ENCODE peak calls at places on chromosomes 16 and 17, in nine cellular contexts. One of them, this sample, is unnamed.
A peak's percentile ranks its signal among the peaks of the same experiment; 100 is the strongest.

GRCh38 chr16:2486645-2487516 is 12.0 kb downstream of the TBC1D24 start:
- DNase-seq in CD4-positive, alpha-beta T cell: peak; percentile 78
- DNase-seq in AG09319: no peak
- DNase-seq in SW 1271: no peak
- DNase-seq in activated T-helper 1 cell treated with anti-CD3 and anti-CD28 coated beads, Interleukin-2, amount 50 U/mL, for 16 hours: peak; percentile 51
- DNase-seq in tibial nerve: peak; percentile 45
- DNase-seq in activated naive CD4-positive, alpha-beta T cell treated with anti-CD3 and anti-CD28 coated beads for 36 hours: peak; percentile 94
- DNase-seq in stimulated activated CD8-positive, alpha-beta memory T cell treated with anti-CD3 and anti-CD28 coated beads, Interleukin-7, amount 100 ng/mL, for 24 hours: peak; percentile 53
- DNase-seq in adipocyte: no peak
- DNase-seq in this sample: peak; percentile 71

GRCh38 chr16:50400967-50401348 is 32.2 kb upstream of the BRD7 start:
- DNase-seq in activated naive CD4-positive, alpha-beta T cell treated with anti-CD3 and anti-CD28 coated beads for 36 hours: no peak
- DNase-seq in adipocyte: no peak
- DNase-seq in CD4-positive, alpha-beta T cell: no peak
- DNase-seq in tibial nerve: no peak
- DNase-seq in SW 1271: no peak
- DNase-seq in stimulated activated CD8-positive, alpha-beta memory T cell treated with anti-CD3 and anti-CD28 coated beads, Interleukin-7, amount 100 ng/mL, for 24 hours: no peak
- DNase-seq in activated T-helper 1 cell treated with anti-CD3 and anti-CD28 coated beads, Interleukin-2, amount 50 U/mL, for 16 hours: no peak
- DNase-seq in AG09319: no peak
- DNase-seq in this sample: no peak

GRCh38 chr17:34987232-34987631 is 6.9 kb downstream of the LIG3 start:
- DNase-seq in tibial nerve: no peak
- DNase-seq in activated naive CD4-positive, alpha-beta T cell treated with anti-CD3 and anti-CD28 coated beads for 36 hours: no peak
- DNase-seq in CD4-positive, alpha-beta T cell: no peak
- DNase-seq in adipocyte: no peak
- DNase-seq in activated T-helper 1 cell treated with anti-CD3 and anti-CD28 coated beads, Interleukin-2, amount 50 U/mL, for 16 hours: no peak
- DNase-seq in stimulated activated CD8-positive, alpha-beta memory T cell treated with anti-CD3 and anti-CD28 coated beads, Interleukin-7, amount 100 ng/mL, for 24 hours: no peak
- DNase-seq in SW 1271: no peak
- DNase-seq in AG09319: no peak
- DNase-seq in this sample: no peak

GRCh38 chr17:57963149-57963511 is 7.9 kb upstream of the CUEDC1 start:
- DNase-seq in tibial nerve: no peak
- DNase-seq in activated naive CD4-positive, alpha-beta T cell treated with anti-CD3 and anti-CD28 coated beads for 36 hours: no peak
- DNase-seq in adipocyte: no peak
- DNase-seq in stimulated activated CD8-positive, alpha-beta memory T cell treated with anti-CD3 and anti-CD28 coated beads, Interleukin-7, amount 100 ng/mL, for 24 hours: no peak
- DNase-seq in activated T-helper 1 cell treated with anti-CD3 and anti-CD28 coated beads, Interleukin-2, amount 50 U/mL, for 16 hours: no peak
- DNase-seq in CD4-positive, alpha-beta T cell: no peak
- DNase-seq in SW 1271: no peak
- DNase-seq in AG09319: no peak
- DNase-seq in this sample: no peak

GRCh38 chr17:81991684-81992513 is 14.5 kb downstream of the ASPSCR1 start:
- DNase-seq in activated T-helper 1 cell treated with anti-CD3 and anti-CD28 coated beads, Interleukin-2, amount 50 U/mL, for 16 hours: no peak
- DNase-seq in activated naive CD4-positive, alpha-beta T cell treated with anti-CD3 and anti-CD28 coated beads for 36 hours: no peak
- DNase-seq in stimulated activated CD8-positive, alpha-beta memory T cell treated with anti-CD3 and anti-CD28 coated beads, Interleukin-7, amount 100 ng/mL, for 24 hours: no peak
- DNase-seq in tibial nerve: peak; percentile 41
- DNase-seq in adipocyte: peak; percentile 82
- DNase-seq in AG09319: no peak
- DNase-seq in SW 1271: no peak
- DNase-seq in CD4-positive, alpha-beta T cell: no peak
- DNase-seq in this sample: no peak

GRCh38 chr16:10641953-10642949 is 52.5 kb downstream of the TEKT5 start:
- DNase-seq in activated T-helper 1 cell treated with anti-CD3 and anti-CD28 coated beads, Interleukin-2, amount 50 U/mL, for 16 hours: no peak
- DNase-seq in AG09319: no peak
- DNase-seq in tibial nerve: no peak
- DNase-seq in CD4-positive, alpha-beta T cell: no peak
- DNase-seq in stimulated activated CD8-positive, alpha-beta memory T cell treated with anti-CD3 and anti-CD28 coated beads, Interleukin-7, amount 100 ng/mL, for 24 hours: no peak
- DNase-seq in adipocyte: no peak
- DNase-seq in activated naive CD4-positive, alpha-beta T cell treated with anti-CD3 and anti-CD28 coated beads for 36 hours: no peak
- DNase-seq in SW 1271: no peak
- DNase-seq in this sample: no peak

GRCh38 chr17:7355053-7355452 is at the start of gene TMEM95:
- DNase-seq in activated naive CD4-positive, alpha-beta T cell treated with anti-CD3 and anti-CD28 coated beads for 36 hours: no peak
- DNase-seq in adipocyte: peak; percentile 49
- DNase-seq in AG09319: no peak
- DNase-seq in tibial nerve: peak; percentile 47
- DNase-seq in CD4-positive, alpha-beta T cell: no peak
- DNase-seq in stimulated activated CD8-positive, alpha-beta memory T cell treated with anti-CD3 and anti-CD28 coated beads, Interleukin-7, amount 100 ng/mL, for 24 hours: no peak
- DNase-seq in SW 1271: no peak
- DNase-seq in activated T-helper 1 cell treated with anti-CD3 and anti-CD28 coated beads, Interleukin-2, amount 50 U/mL, for 16 hours: no peak
- DNase-seq in this sample: no peak

GRCh38 chr16:88705746-88706287 is 391 bp downstream of the RNF166 start:
- DNase-seq in activated naive CD4-positive, alpha-beta T cell treated with anti-CD3 and anti-CD28 coated beads for 36 hours: peak; percentile 25
- DNase-seq in AG09319: no peak
- DNase-seq in activated T-helper 1 cell treated with anti-CD3 and anti-CD28 coated beads, Interleukin-2, amount 50 U/mL, for 16 hours: no peak
- DNase-seq in tibial nerve: no peak
- DNase-seq in CD4-positive, alpha-beta T cell: peak; percentile 22
- DNase-seq in stimulated activated CD8-positive, alpha-beta memory T cell treated with anti-CD3 and anti-CD28 coated beads, Interleukin-7, amount 100 ng/mL, for 24 hours: no peak
- DNase-seq in adipocyte: peak; percentile 53
- DNase-seq in SW 1271: no peak
- DNase-seq in this sample: no peak

GRCh38 chr17:41614098-41614497 is 1.5 kb upstream of the KRT16 start:
- DNase-seq in AG09319: no peak
- DNase-seq in CD4-positive, alpha-beta T cell: no peak
- DNase-seq in activated naive CD4-positive, alpha-beta T cell treated with anti-CD3 and anti-CD28 coated beads for 36 hours: no peak
- DNase-seq in adipocyte: no peak
- DNase-seq in activated T-helper 1 cell treated with anti-CD3 and anti-CD28 coated beads, Interleukin-2, amount 50 U/mL, for 16 hours: no peak
- DNase-seq in tibial nerve: no peak
- DNase-seq in stimulated activated CD8-positive, alpha-beta memory T cell treated with anti-CD3 and anti-CD28 coated beads, Interleukin-7, amount 100 ng/mL, for 24 hours: no peak
- DNase-seq in SW 1271: no peak
- DNase-seq in this sample: no peak

GRCh38 chr17:73288534-73289302 is 23.1 kb downstream of the CDC42EP4 start:
- DNase-seq in activated naive CD4-positive, alpha-beta T cell treated with anti-CD3 and anti-CD28 coated beads for 36 hours: no peak
- DNase-seq in tibial nerve: peak; percentile 46
- DNase-seq in stimulated activated CD8-positive, alpha-beta memory T cell treated with anti-CD3 and anti-CD28 coated beads, Interleukin-7, amount 100 ng/mL, for 24 hours: no peak
- DNase-seq in CD4-positive, alpha-beta T cell: no peak
- DNase-seq in activated T-helper 1 cell treated with anti-CD3 and anti-CD28 coated beads, Interleukin-2, amount 50 U/mL, for 16 hours: no peak
- DNase-seq in SW 1271: no peak
- DNase-seq in AG09319: no peak
- DNase-seq in adipocyte: no peak
- DNase-seq in this sample: no peak

GRCh38 chr17:60170835-60171752 is 21.3 kb downstream of the CA4 start:
- DNase-seq in adipocyte: no peak
- DNase-seq in activated T-helper 1 cell treated with anti-CD3 and anti-CD28 coated beads, Interleukin-2, amount 50 U/mL, for 16 hours: no peak
- DNase-seq in stimulated activated CD8-positive, alpha-beta memory T cell treated with anti-CD3 and anti-CD28 coated beads, Interleukin-7, amount 100 ng/mL, for 24 hours: no peak
- DNase-seq in AG09319: no peak
- DNase-seq in SW 1271: no peak
- DNase-seq in activated naive CD4-positive, alpha-beta T cell treated with anti-CD3 and anti-CD28 coated beads for 36 hours: no peak
- DNase-seq in CD4-positive, alpha-beta T cell: no peak
- DNase-seq in tibial nerve: no peak
- DNase-seq in this sample: no peak

GRCh38 chr16:77298638-77299360 is 99.6 kb downstream of the SYCE1L start:
- DNase-seq in CD4-positive, alpha-beta T cell: no peak
- DNase-seq in adipocyte: peak; percentile 59
- DNase-seq in activated naive CD4-positive, alpha-beta T cell treated with anti-CD3 and anti-CD28 coated beads for 36 hours: no peak
- DNase-seq in tibial nerve: no peak
- DNase-seq in stimulated activated CD8-positive, alpha-beta memory T cell treated with anti-CD3 and anti-CD28 coated beads, Interleukin-7, amount 100 ng/mL, for 24 hours: no peak
- DNase-seq in activated T-helper 1 cell treated with anti-CD3 and anti-CD28 coated beads, Interleukin-2, amount 50 U/mL, for 16 hours: no peak
- DNase-seq in AG09319: peak; percentile 68
- DNase-seq in SW 1271: peak; percentile 97
- DNase-seq in this sample: no peak

GRCh38 chr17:42403150-42403549 is 14.9 kb upstream of the STAT3 start:
- DNase-seq in activated T-helper 1 cell treated with anti-CD3 and anti-CD28 coated beads, Interleukin-2, amount 50 U/mL, for 16 hours: no peak
- DNase-seq in CD4-positive, alpha-beta T cell: peak; percentile 27
- DNase-seq in activated naive CD4-positive, alpha-beta T cell treated with anti-CD3 and anti-CD28 coated beads for 36 hours: peak; percentile 87
- DNase-seq in tibial nerve: no peak
- DNase-seq in stimulated activated CD8-positive, alpha-beta memory T cell treated with anti-CD3 and anti-CD28 coated beads, Interleukin-7, amount 100 ng/mL, for 24 hours: no peak
- DNase-seq in SW 1271: no peak
- DNase-seq in adipocyte: no peak
- DNase-seq in AG09319: no peak
- DNase-seq in this sample: no peak

GRCh38 chr16:70478912-70479341 is 24.5 kb downstream of the FCSK start:
- DNase-seq in SW 1271: no peak
- DNase-seq in CD4-positive, alpha-beta T cell: no peak
- DNase-seq in tibial nerve: no peak
- DNase-seq in adipocyte: no peak
- DNase-seq in AG09319: no peak
- DNase-seq in activated naive CD4-positive, alpha-beta T cell treated with anti-CD3 and anti-CD28 coated beads for 36 hours: no peak
- DNase-seq in stimulated activated CD8-positive, alpha-beta memory T cell treated with anti-CD3 and anti-CD28 coated beads, Interleukin-7, amount 100 ng/mL, for 24 hours: no peak
- DNase-seq in activated T-helper 1 cell treated with anti-CD3 and anti-CD28 coated beads, Interleukin-2, amount 50 U/mL, for 16 hours: no peak
- DNase-seq in this sample: no peak

GRCh38 chr16:66934138-66934838 is at the start of gene CIAO2B:
- DNase-seq in stimulated activated CD8-positive, alpha-beta memory T cell treated with anti-CD3 and anti-CD28 coated beads, Interleukin-7, amount 100 ng/mL, for 24 hours: peak; percentile 81
- DNase-seq in AG09319: peak; percentile 44
- DNase-seq in CD4-positive, alpha-beta T cell: peak; percentile 90
- DNase-seq in activated naive CD4-positive, alpha-beta T cell treated with anti-CD3 and anti-CD28 coated beads for 36 hours: peak; percentile 90
- DNase-seq in tibial nerve: peak; percentile 80
- DNase-seq in activated T-helper 1 cell treated with anti-CD3 and anti-CD28 coated beads, Interleukin-2, amount 50 U/mL, for 16 hours: peak; percentile 79
- DNase-seq in adipocyte: peak; percentile 95
- DNase-seq in SW 1271: peak; percentile 80
- DNase-seq in this sample: peak; percentile 86

GRCh38 chr16:51522902-51523301 is 371.8 kb upstream of the SALL1 start:
- DNase-seq in stimulated activated CD8-positive, alpha-beta memory T cell treated with anti-CD3 and anti-CD28 coated beads, Interleukin-7, amount 100 ng/mL, for 24 hours: no peak
- DNase-seq in tibial nerve: no peak
- DNase-seq in adipocyte: no peak
- DNase-seq in SW 1271: no peak
- DNase-seq in AG09319: no peak
- DNase-seq in activated T-helper 1 cell treated with anti-CD3 and anti-CD28 coated beads, Interleukin-2, amount 50 U/mL, for 16 hours: no peak
- DNase-seq in CD4-positive, alpha-beta T cell: no peak
- DNase-seq in activated naive CD4-positive, alpha-beta T cell treated with anti-CD3 and anti-CD28 coated beads for 36 hours: no peak
- DNase-seq in this sample: no peak

GRCh38 chr17:69046130-69046807 is 14.5 kb downstream of the ABCA9 start:
- DNase-seq in activated T-helper 1 cell treated with anti-CD3 and anti-CD28 coated beads, Interleukin-2, amount 50 U/mL, for 16 hours: no peak
- DNase-seq in stimulated activated CD8-positive, alpha-beta memory T cell treated with anti-CD3 and anti-CD28 coated beads, Interleukin-7, amount 100 ng/mL, for 24 hours: no peak
- DNase-seq in SW 1271: no peak
- DNase-seq in CD4-positive, alpha-beta T cell: no peak
- DNase-seq in tibial nerve: no peak
- DNase-seq in adipocyte: no peak
- DNase-seq in AG09319: no peak
- DNase-seq in activated naive CD4-positive, alpha-beta T cell treated with anti-CD3 and anti-CD28 coated beads for 36 hours: no peak
- DNase-seq in this sample: no peak

GRCh38 chr17:75754378-75755204 is 10.4 kb downstream of the GALK1 start:
- DNase-seq in CD4-positive, alpha-beta T cell: no peak
- DNase-seq in SW 1271: no peak
- DNase-seq in activated T-helper 1 cell treated with anti-CD3 and anti-CD28 coated beads, Interleukin-2, amount 50 U/mL, for 16 hours: no peak
- DNase-seq in adipocyte: no peak
- DNase-seq in tibial nerve: no peak
- DNase-seq in activated naive CD4-positive, alpha-beta T cell treated with anti-CD3 and anti-CD28 coated beads for 36 hours: no peak
- DNase-seq in stimulated activated CD8-positive, alpha-beta memory T cell treated with anti-CD3 and anti-CD28 coated beads, Interleukin-7, amount 100 ng/mL, for 24 hours: no peak
- DNase-seq in AG09319: no peak
- DNase-seq in this sample: no peak

GRCh38 chr17:75463612-75464011 is 7.2 kb downstream of the TMEM94 start:
- DNase-seq in adipocyte: no peak
- DNase-seq in stimulated activated CD8-positive, alpha-beta memory T cell treated with anti-CD3 and anti-CD28 coated beads, Interleukin-7, amount 100 ng/mL, for 24 hours: no peak
- DNase-seq in SW 1271: no peak
- DNase-seq in AG09319: no peak
- DNase-seq in tibial nerve: no peak
- DNase-seq in CD4-positive, alpha-beta T cell: no peak
- DNase-seq in activated naive CD4-positive, alpha-beta T cell treated with anti-CD3 and anti-CD28 coated beads for 36 hours: no peak
- DNase-seq in activated T-helper 1 cell treated with anti-CD3 and anti-CD28 coated beads, Interleukin-2, amount 50 U/mL, for 16 hours: no peak
- DNase-seq in this sample: no peak

GRCh38 chr17:76700290-76700626 is 10.5 kb downstream of the MXRA7 start:
- DNase-seq in adipocyte: no peak
- DNase-seq in SW 1271: no peak
- DNase-seq in stimulated activated CD8-positive, alpha-beta memory T cell treated with anti-CD3 and anti-CD28 coated beads, Interleukin-7, amount 100 ng/mL, for 24 hours: no peak
- DNase-seq in activated T-helper 1 cell treated with anti-CD3 and anti-CD28 coated beads, Interleukin-2, amount 50 U/mL, for 16 hours: no peak
- DNase-seq in AG09319: no peak
- DNase-seq in tibial nerve: no peak
- DNase-seq in activated naive CD4-positive, alpha-beta T cell treated with anti-CD3 and anti-CD28 coated beads for 36 hours: no peak
- DNase-seq in CD4-positive, alpha-beta T cell: no peak
- DNase-seq in this sample: no peak

GRCh38 chr16:17556276-17557052 is 85.7 kb upstream of the XYLT1 start:
- DNase-seq in activated T-helper 1 cell treated with anti-CD3 and anti-CD28 coated beads, Interleukin-2, amount 50 U/mL, for 16 hours: no peak
- DNase-seq in activated naive CD4-positive, alpha-beta T cell treated with anti-CD3 and anti-CD28 coated beads for 36 hours: peak; percentile 8
- DNase-seq in CD4-positive, alpha-beta T cell: no peak
- DNase-seq in SW 1271: peak; percentile 5
- DNase-seq in tibial nerve: no peak
- DNase-seq in AG09319: no peak
- DNase-seq in stimulated activated CD8-positive, alpha-beta memory T cell treated with anti-CD3 and anti-CD28 coated beads, Interleukin-7, amount 100 ng/mL, for 24 hours: no peak
- DNase-seq in adipocyte: peak; percentile 50
- DNase-seq in this sample: no peak

GRCh38 chr17:43900858-43901754 is 6.2 kb downstream of the MPP2 start:
- DNase-seq in activated naive CD4-positive, alpha-beta T cell treated with anti-CD3 and anti-CD28 coated beads for 36 hours: no peak
- DNase-seq in AG09319: no peak
- DNase-seq in SW 1271: peak; percentile 35
- DNase-seq in activated T-helper 1 cell treated with anti-CD3 and anti-CD28 coated beads, Interleukin-2, amount 50 U/mL, for 16 hours: no peak
- DNase-seq in stimulated activated CD8-positive, alpha-beta memory T cell treated with anti-CD3 and anti-CD28 coated beads, Interleukin-7, amount 100 ng/mL, for 24 hours: no peak
- DNase-seq in CD4-positive, alpha-beta T cell: no peak
- DNase-seq in tibial nerve: no peak
- DNase-seq in adipocyte: no peak
- DNase-seq in this sample: no peak

GRCh38 chr16:29972992-29973383 is 680 bp upstream of the TAOK2 start:
- DNase-seq in activated T-helper 1 cell treated with anti-CD3 and anti-CD28 coated beads, Interleukin-2, amount 50 U/mL, for 16 hours: no peak
- DNase-seq in CD4-positive, alpha-beta T cell: no peak
- DNase-seq in adipocyte: no peak
- DNase-seq in AG09319: no peak
- DNase-seq in tibial nerve: no peak
- DNase-seq in activated naive CD4-positive, alpha-beta T cell treated with anti-CD3 and anti-CD28 coated beads for 36 hours: no peak
- DNase-seq in SW 1271: no peak
- DNase-seq in stimulated activated CD8-positive, alpha-beta memory T cell treated with anti-CD3 and anti-CD28 coated beads, Interleukin-7, amount 100 ng/mL, for 24 hours: no peak
- DNase-seq in this sample: no peak

GRCh38 chr16:10976663-10977062 is 32.3 kb downstream of the CLEC16A start:
- DNase-seq in activated T-helper 1 cell treated with anti-CD3 and anti-CD28 coated beads, Interleukin-2, amount 50 U/mL, for 16 hours: no peak
- DNase-seq in CD4-positive, alpha-beta T cell: no peak
- DNase-seq in adipocyte: no peak
- DNase-seq in SW 1271: no peak
- DNase-seq in activated naive CD4-positive, alpha-beta T cell treated with anti-CD3 and anti-CD28 coated beads for 36 hours: no peak
- DNase-seq in tibial nerve: no peak
- DNase-seq in stimulated activated CD8-positive, alpha-beta memory T cell treated with anti-CD3 and anti-CD28 coated beads, Interleukin-7, amount 100 ng/mL, for 24 hours: no peak
- DNase-seq in AG09319: no peak
- DNase-seq in this sample: no peak

GRCh38 chr16:81264386-81264785 is 25.9 kb downstream of the BCO1 start:
- DNase-seq in activated T-helper 1 cell treated with anti-CD3 and anti-CD28 coated beads, Interleukin-2, amount 50 U/mL, for 16 hours: no peak
- DNase-seq in activated naive CD4-positive, alpha-beta T cell treated with anti-CD3 and anti-CD28 coated beads for 36 hours: no peak
- DNase-seq in AG09319: no peak
- DNase-seq in SW 1271: no peak
- DNase-seq in tibial nerve: no peak
- DNase-seq in CD4-positive, alpha-beta T cell: no peak
- DNase-seq in stimulated activated CD8-positive, alpha-beta memory T cell treated with anti-CD3 and anti-CD28 coated beads, Interleukin-7, amount 100 ng/mL, for 24 hours: no peak
- DNase-seq in adipocyte: no peak
- DNase-seq in this sample: no peak

GRCh38 chr16:84103678-84104077 is 13.1 kb downstream of the MBTPS1 start:
- DNase-seq in SW 1271: no peak
- DNase-seq in CD4-positive, alpha-beta T cell: no peak
- DNase-seq in activated naive CD4-positive, alpha-beta T cell treated with anti-CD3 and anti-CD28 coated beads for 36 hours: no peak
- DNase-seq in AG09319: no peak
- DNase-seq in activated T-helper 1 cell treated with anti-CD3 and anti-CD28 coated beads, Interleukin-2, amount 50 U/mL, for 16 hours: no peak
- DNase-seq in stimulated activated CD8-positive, alpha-beta memory T cell treated with anti-CD3 and anti-CD28 coated beads, Interleukin-7, amount 100 ng/mL, for 24 hours: no peak
- DNase-seq in adipocyte: peak; percentile 24
- DNase-seq in tibial nerve: no peak
- DNase-seq in this sample: no peak

GRCh38 chr17:51154176-51154575 is 817 bp downstream of the NME1 start:
- DNase-seq in tibial nerve: no peak
- DNase-seq in stimulated activated CD8-positive, alpha-beta memory T cell treated with anti-CD3 and anti-CD28 coated beads, Interleukin-7, amount 100 ng/mL, for 24 hours: no peak
- DNase-seq in activated naive CD4-positive, alpha-beta T cell treated with anti-CD3 and anti-CD28 coated beads for 36 hours: peak; percentile 10
- DNase-seq in adipocyte: peak; percentile 37
- DNase-seq in SW 1271: no peak
- DNase-seq in AG09319: no peak
- DNase-seq in CD4-positive, alpha-beta T cell: no peak
- DNase-seq in activated T-helper 1 cell treated with anti-CD3 and anti-CD28 coated beads, Interleukin-2, amount 50 U/mL, for 16 hours: no peak
- DNase-seq in this sample: no peak